ENCODE peak calls at places on chromosome 9, in eight cellular contexts. U is GM12878, F is sigmoid colon, B is GM23338, G is HCT116, H is H1, W is K562, V is breast epithelium. R is an unnamed sample.
A peak's percentile ranks its signal among the peaks of the same experiment; 100 is the strongest.

GRCh38 chr9:90175865-90176264 is 466.8 kb downstream of the DIRAS2 start:
- DNase-seq in U (no peak), V (no peak), H (no peak), W (no peak), F (no peak), G (no peak), B (no peak), R (no peak)

GRCh38 chr9:84617415-84617814 is 52.1 kb upstream of the NTRK2 start:
- DNase-seq in F (no peak), G (no peak), B (no peak), U (no peak), V (no peak), H (no peak), W (no peak), R (no peak)

GRCh38 chr9:35570709-35571108 is 34.4 kb upstream of the TESK1 start:
- DNase-seq in G (no peak), H (no peak), B (no peak), U (peak; percentile 9), V (no peak), W (no peak), F (no peak), R (no peak)

GRCh38 chr9:84542554-84542953 is 127.0 kb upstream of the NTRK2 start:
- DNase-seq in G (peak; percentile 6), V (no peak), B (no peak), F (no peak), H (no peak), W (no peak), U (no peak), R (no peak)

GRCh38 chr9:27359763-27360162 is 62.8 kb upstream of the EQTN start:
- DNase-seq in G (no peak), B (no peak), F (no peak), H (no peak), U (no peak), W (no peak), V (no peak), R (no peak)

GRCh38 chr9:89418882-89419641 is 78.9 kb downstream of the SEMA4D start:
- DNase-seq in H (no peak), V (no peak), F (no peak), B (no peak), G (no peak), W (no peak), U (no peak), R (no peak)

GRCh38 chr9:120724757-120725156 is 10.5 kb upstream of the MEGF9 start:
- DNase-seq in V (no peak), G (no peak), B (no peak), W (no peak), U (no peak), F (no peak), H (no peak), R (no peak)

GRCh38 chr9:99092643-99093491 is 12.0 kb upstream of the TGFBR1 start:
- DNase-seq in G (no peak), U (no peak), F (no peak), W (peak; percentile 35), H (no peak), B (no peak), V (no peak), R (no peak)

GRCh38 chr9:129209580-129209979 is 31.5 kb upstream of the IER5L start:
- DNase-seq in V (no peak), F (no peak), B (peak; percentile 67), G (no peak), W (no peak), H (no peak), U (no peak), R (no peak)

GRCh38 chr9:899440-900184 is 58.1 kb downstream of the DMRT1 start:
- DNase-seq in U (peak; percentile 36), H (no peak), B (peak; percentile 63), V (no peak), W (no peak), G (no peak), F (no peak), R (no peak)

GRCh38 chr9:132641216-132641615 is 28.6 kb downstream of the DDX31 start:
- DNase-seq in V (no peak), H (no peak), W (no peak), U (no peak), F (no peak), G (no peak), B (no peak), R (no peak)

GRCh38 chr9:72888032-72888431 is 64.8 kb downstream of the ALDH1A1 start:
- DNase-seq in W (no peak), H (no peak), U (no peak), G (no peak), V (no peak), B (no peak), F (no peak), R (no peak)

GRCh38 chr9:77514886-77515711 is 133.0 kb downstream of the GNA14 start:
- DNase-seq in G (no peak), V (no peak), H (no peak), W (no peak), B (no peak), U (no peak), F (no peak), R (no peak)

GRCh38 chr9:95494416-95495371 is 22.1 kb downstream of the PTCH1 start:
- DNase-seq in U (peak; percentile 88), F (peak; percentile 81), W (no peak), H (no peak), G (no peak), V (no peak), B (peak; percentile 70), R (no peak)

GRCh38 chr9:22363421-22363887 is 83.2 kb upstream of the DMRTA1 start:
- DNase-seq in U (no peak), H (no peak), F (no peak), W (no peak), G (no peak), V (no peak), B (no peak), R (no peak)

GRCh38 chr9:134231330-134231745 is 67.0 kb upstream of the RNU6ATAC start:
- DNase-seq in B (no peak), G (no peak), V (no peak), U (no peak), F (peak; percentile 85), H (no peak), W (no peak), R (no peak)

GRCh38 chr9:134229466-134230091 is 65.2 kb upstream of the RNU6ATAC start:
- DNase-seq in V (no peak), W (no peak), U (no peak), G (no peak), F (no peak), B (no peak), H (no peak), R (no peak)

GRCh38 chr9:134230942-134231325 is 66.6 kb upstream of the RNU6ATAC start:
- DNase-seq in B (no peak), U (no peak), V (no peak), H (no peak), G (no peak), W (no peak), F (no peak), R (no peak)

GRCh38 chr9:134231767-134232166 is 67.4 kb upstream of the RNU6ATAC start:
- DNase-seq in W (no peak), V (no peak), U (no peak), G (no peak), B (no peak), F (no peak), H (no peak), R (no peak)

DNA sequence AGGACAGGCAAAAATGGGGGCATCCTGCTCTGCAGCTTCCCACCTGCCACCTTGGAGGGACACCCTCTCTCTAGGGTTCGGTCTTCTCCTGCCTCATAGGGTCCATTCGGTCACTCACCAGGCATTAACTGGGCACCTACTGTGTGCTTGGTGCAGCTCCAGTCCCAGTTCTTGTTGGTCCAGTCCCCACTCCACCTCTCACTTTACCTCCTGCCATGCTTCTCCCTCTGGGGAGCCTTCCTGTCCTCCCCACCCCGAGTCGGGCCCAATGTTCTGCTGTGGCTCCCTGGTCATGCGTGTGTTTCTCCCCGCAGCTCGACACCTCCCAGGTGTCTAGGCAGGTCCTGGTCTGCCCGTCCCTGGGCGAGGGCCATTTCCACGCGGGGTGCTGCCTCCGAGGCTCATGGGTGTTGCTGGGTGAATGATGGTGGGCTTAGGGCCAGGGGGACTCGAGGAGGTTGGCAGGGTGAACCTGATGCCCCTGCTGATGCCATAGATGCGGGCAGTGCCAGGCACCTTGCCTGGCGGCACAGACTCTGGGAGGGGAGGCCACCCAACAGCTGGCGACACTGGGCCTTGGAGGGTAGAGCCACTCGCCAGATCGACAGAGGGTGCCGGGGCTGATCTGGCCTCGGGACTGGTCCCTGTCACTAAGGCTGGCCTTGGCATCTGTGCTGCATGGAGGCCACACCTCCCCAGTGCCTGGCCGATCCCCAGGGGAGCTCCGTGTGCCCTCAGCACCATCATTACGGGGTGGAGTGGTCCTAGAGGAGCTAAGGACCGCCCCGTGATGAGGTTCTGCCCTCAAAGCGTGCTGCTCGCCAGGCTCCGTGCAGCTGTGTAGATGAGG is 66.0 kb upstream of the RNU6ATAC start:
- DNase-seq in U (no peak), W (no peak), H (no peak), V (no peak), F (no peak), G (no peak), B (no peak), R (no peak)
- TF ChIP-seq POLR2AphosphoS5 in U (no peak), W (no peak), H (no peak), V (no peak), F (no peak), G (no peak), B (no peak), R (no peak)

DNA sequence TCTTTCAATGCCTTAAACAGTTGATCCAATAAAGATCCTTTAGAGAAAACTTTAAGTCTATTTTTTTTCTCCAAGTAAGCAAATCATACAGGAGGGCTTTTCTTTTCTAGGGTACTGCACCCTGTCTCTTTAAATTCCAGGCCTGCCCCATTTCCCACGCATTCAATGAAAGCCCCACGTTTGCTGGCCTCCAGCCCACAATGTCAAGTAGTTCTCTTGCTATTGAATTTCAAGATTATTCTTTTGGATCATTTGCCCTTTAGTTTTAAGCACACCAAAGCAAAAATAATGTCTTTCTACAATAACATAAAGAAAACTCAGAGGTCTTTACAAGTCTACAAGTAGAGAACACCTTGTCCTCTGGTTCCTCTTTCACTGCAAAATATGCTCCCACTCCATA is 15.7 kb downstream of the MLLT3 start:
- DNase-seq in B (peak; percentile 27), U (no peak), V (no peak), H (no peak), G (no peak), W (no peak), F (peak; percentile 65), R (no peak)
- H3K4me1 ChIP-seq in B (peaks cover 8% of the 10 kb centered on the region), U (peaks cover 19% of the 10 kb centered on the region), V (no peaks in the 10 kb centered on the region), H (no peaks in the 10 kb centered on the region), G (no peaks in the 10 kb centered on the region), W (no peaks in the 10 kb centered on the region), F (no peaks in the 10 kb centered on the region), R (peaks cover 13% of the 10 kb centered on the region)

GRCh38 chr9:127847155-127847463 is 7.3 kb downstream of the ENG start:
- DNase-seq in G (no peak), V (no peak), B (no peak), U (no peak), H (no peak), F (no peak), W (no peak), R (no peak)
- TF ChIP-seq POLR2AphosphoS5 in G (no peak), V (no peak), B (no peak), U (no peak), H (no peak), F (no peak), W (no peak), R (no peak)

DNA sequence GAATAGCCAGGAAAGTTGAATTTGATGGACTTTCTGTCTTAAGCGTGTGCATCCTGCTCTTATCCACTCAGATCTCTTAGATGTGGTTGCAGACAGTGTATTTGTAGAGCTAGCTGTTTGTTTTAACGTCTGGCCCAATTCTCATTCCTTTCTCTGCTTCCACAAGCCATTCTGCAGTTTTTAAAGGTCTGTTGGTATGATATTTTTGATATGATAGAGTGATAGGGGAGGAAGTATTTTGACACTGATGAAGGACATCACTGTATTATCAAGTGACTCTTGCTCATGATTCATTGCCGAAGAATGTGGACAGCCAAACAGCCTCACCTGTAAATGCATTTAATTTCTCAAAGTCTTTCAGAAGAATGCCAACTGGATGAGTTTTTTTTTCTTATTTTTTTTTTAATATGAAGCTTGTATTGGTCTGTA is 4.5 kb downstream of the TJP2 start:
- DNase-seq in B (no peak), G (peak; percentile 45), F (no peak), U (no peak), V (no peak), W (no peak), H (no peak), R (no peak)
- H3K4me1 ChIP-seq in B (peaks cover 31% of the 10 kb centered on the region), G (peaks cover 66% of the 10 kb centered on the region), F (no peaks in the 10 kb centered on the region), U (peaks cover 18% of the 10 kb centered on the region), V (peaks cover 9% of the 10 kb centered on the region), W (peaks cover 40% of the 10 kb centered on the region), H (peaks cover 12% of the 10 kb centered on the region), R (peaks cover 72% of the 10 kb centered on the region)

R was measured in suprapubic skin.